ENCODE peak calls at places on chromosome 17, in five cellular contexts. One of them, this sample, is unnamed. For H3K4me1, the result is how much of the 10 kb centered on the place peaks cover.

GRCh38 chr17:72151565-72152391 is 31.0 kb downstream of the SOX9 start:
- DNase-seq in fibroblast of lung: peak
- DNase-seq in psoas muscle: peak
- DNase-seq in adrenal gland: peak
- DNase-seq in ascending aorta: no peak
- DNase-seq in this sample: no peak

GRCh38 chr17:15257316-15257925 is 7.7 kb downstream of the PMP22 start:
- DNase-seq in fibroblast of lung: peak
- DNase-seq in psoas muscle: peak
- DNase-seq in adrenal gland: peak
- DNase-seq in ascending aorta: peak
- DNase-seq in this sample: peak

GRCh38 chr17:1553354-1554266 is 9.0 kb downstream of the PITPNA start:
- DNase-seq in fibroblast of lung: no peak
- DNase-seq in psoas muscle: no peak
- DNase-seq in adrenal gland: no peak
- DNase-seq in ascending aorta: no peak
- DNase-seq in this sample: no peak

GRCh38 chr17:70072900-70073299 is 2.1 kb upstream of the KCNJ16 start:
- DNase-seq in fibroblast of lung: no peak
- DNase-seq in psoas muscle: no peak
- DNase-seq in adrenal gland: peak
- DNase-seq in ascending aorta: no peak
- DNase-seq in this sample: no peak

GRCh38 chr17:248337-249235 is 67.1 kb upstream of the DOC2B start:
- DNase-seq in fibroblast of lung: no peak
- DNase-seq in psoas muscle: no peak
- DNase-seq in adrenal gland: no peak
- DNase-seq in ascending aorta: peak
- DNase-seq in this sample: peak

GRCh38 chr17:65954148-65954449 is 237.8 kb downstream of the CEP112 start:
- DNase-seq in fibroblast of lung: no peak
- DNase-seq in psoas muscle: no peak
- DNase-seq in adrenal gland: no peak
- DNase-seq in ascending aorta: no peak
- DNase-seq in this sample: no peak

GRCh38 chr17:65495255-65496060 is 66.0 kb downstream of the AXIN2 start:
- DNase-seq in fibroblast of lung: peak
- DNase-seq in psoas muscle: no peak
- DNase-seq in adrenal gland: no peak
- DNase-seq in ascending aorta: peak
- DNase-seq in this sample: no peak

GRCh38 chr17:78990349-78991016 is 10.8 kb upstream of the LGALS3BP start:
- DNase-seq in fibroblast of lung: no peak
- DNase-seq in psoas muscle: peak
- DNase-seq in adrenal gland: no peak
- DNase-seq in ascending aorta: no peak
- DNase-seq in this sample: peak

GRCh38 chr17:57174591-57174990 is 81.7 kb upstream of the MSI2 start:
- DNase-seq in fibroblast of lung: no peak
- DNase-seq in psoas muscle: no peak
- DNase-seq in adrenal gland: no peak
- DNase-seq in ascending aorta: no peak
- DNase-seq in this sample: no peak

GRCh38 chr17:8532021-8532420 is 96.3 kb downstream of the NDEL1 start:
- DNase-seq in fibroblast of lung: peak
- DNase-seq in psoas muscle: no peak
- DNase-seq in adrenal gland: no peak
- DNase-seq in ascending aorta: no peak
- DNase-seq in this sample: no peak

GRCh38 chr17:38815576-38816193 is 9.4 kb downstream of the CWC25 start:
- DNase-seq in fibroblast of lung: peak
- DNase-seq in psoas muscle: no peak
- DNase-seq in adrenal gland: peak
- DNase-seq in ascending aorta: no peak
- DNase-seq in this sample: no peak

GRCh38 chr17:76682306-76682705 is 28.5 kb downstream of the MXRA7 start:
- DNase-seq in fibroblast of lung: peak
- DNase-seq in psoas muscle: no peak
- DNase-seq in adrenal gland: no peak
- DNase-seq in ascending aorta: no peak
- DNase-seq in this sample: no peak

GRCh38 chr17:20961551-20961950 is 81.3 kb downstream of the USP22 start:
- DNase-seq in fibroblast of lung: peak
- DNase-seq in psoas muscle: no peak
- DNase-seq in adrenal gland: no peak
- DNase-seq in ascending aorta: no peak
- DNase-seq in this sample: no peak

GRCh38 chr17:36703860-36704266 is 102.5 kb downstream of the MRM1 start:
- DNase-seq in fibroblast of lung: peak
- DNase-seq in psoas muscle: peak
- DNase-seq in adrenal gland: peak
- DNase-seq in ascending aorta: no peak
- DNase-seq in this sample: no peak

GRCh38 chr17:37488009-37488604 is 1.6 kb upstream of the DUSP14 start:
- DNase-seq in fibroblast of lung: peak
- DNase-seq in psoas muscle: no peak
- DNase-seq in adrenal gland: peak
- DNase-seq in ascending aorta: no peak
- DNase-seq in this sample: no peak

GRCh38 chr17:33234930-33235685 is 58.0 kb downstream of the ASIC2 start:
- DNase-seq in fibroblast of lung: peak
- DNase-seq in psoas muscle: peak
- DNase-seq in adrenal gland: peak
- DNase-seq in ascending aorta: peak
- DNase-seq in this sample: peak

GRCh38 chr17:6303664-6304063 is 131.3 kb downstream of the AIPL1 start:
- DNase-seq in fibroblast of lung: peak
- DNase-seq in psoas muscle: no peak
- DNase-seq in adrenal gland: peak
- DNase-seq in ascending aorta: no peak
- DNase-seq in this sample: no peak

GRCh38 chr17:29376667-29377268 is 13.4 kb upstream of the TAOK1 start:
- DNase-seq in fibroblast of lung: peak
- DNase-seq in psoas muscle: no peak
- DNase-seq in adrenal gland: peak
- DNase-seq in ascending aorta: no peak
- DNase-seq in this sample: no peak

GRCh38 chr17:63973930-63974593 is 1.3 kb upstream of the SCN4A start:
- DNase-seq in fibroblast of lung: peak
- DNase-seq in psoas muscle: peak
- DNase-seq in adrenal gland: no peak
- DNase-seq in ascending aorta: no peak
- DNase-seq in this sample: no peak

GRCh38 chr17:35871415-35871814 is 2.7 kb upstream of the HEATR9 start:
- DNase-seq in fibroblast of lung: no peak
- DNase-seq in psoas muscle: no peak
- DNase-seq in adrenal gland: no peak
- DNase-seq in ascending aorta: no peak
- DNase-seq in this sample: no peak

GRCh38 chr17:30922235-30922993 is 669 bp downstream of the ADAP2 start:
- DNase-seq in fibroblast of lung: no peak
- DNase-seq in psoas muscle: peak
- DNase-seq in adrenal gland: no peak
- DNase-seq in ascending aorta: no peak
- DNase-seq in this sample: peak

GRCh38 chr17:45405250-45406086 is 27.2 kb downstream of the ARHGAP27 start:
- DNase-seq in fibroblast of lung: peak
- DNase-seq in psoas muscle: no peak
- DNase-seq in adrenal gland: peak
- DNase-seq in ascending aorta: no peak
- DNase-seq in this sample: no peak

GRCh38 chr17:36941265-36942021 is 4.2 kb downstream of the LHX1 start:
- DNase-seq in fibroblast of lung: no peak
- DNase-seq in psoas muscle: no peak
- DNase-seq in adrenal gland: no peak
- DNase-seq in ascending aorta: no peak
- DNase-seq in this sample: no peak

GRCh38 chr17:9728564-9728963 is 62.8 kb downstream of the DHRS7C start:
- DNase-seq in fibroblast of lung: no peak
- DNase-seq in psoas muscle: no peak
- DNase-seq in adrenal gland: no peak
- DNase-seq in ascending aorta: no peak
- DNase-seq in this sample: no peak

GRCh38 chr17:45294506-45294905 is 22.3 kb downstream of the MAP3K14 start:
- DNase-seq in fibroblast of lung: peak
- DNase-seq in psoas muscle: no peak
- DNase-seq in adrenal gland: peak
- DNase-seq in ascending aorta: peak
- DNase-seq in this sample: no peak

GRCh38 chr17:77523562-77523961 is 382.8 kb downstream of the SEC14L1 start:
- DNase-seq in fibroblast of lung: no peak
- DNase-seq in psoas muscle: no peak
- DNase-seq in adrenal gland: no peak
- DNase-seq in ascending aorta: no peak
- DNase-seq in this sample: peak

GRCh38 chr17:50973557-50974494 is 107.7 kb upstream of the TOB1 start:
- DNase-seq in fibroblast of lung: no peak
- DNase-seq in psoas muscle: no peak
- DNase-seq in adrenal gland: no peak
- DNase-seq in ascending aorta: no peak
- DNase-seq in this sample: no peak

GRCh38 chr17:38748329-38749221 is at the start of gene PCGF2:
- DNase-seq in fibroblast of lung: peak
- DNase-seq in psoas muscle: peak
- DNase-seq in adrenal gland: peak
- DNase-seq in ascending aorta: peak
- DNase-seq in this sample: peak

GRCh38 chr17:10114931-10115535 is 83.4 kb downstream of the GAS7 start:
- DNase-seq in fibroblast of lung: peak
- DNase-seq in psoas muscle: peak
- DNase-seq in adrenal gland: peak
- DNase-seq in ascending aorta: peak
- DNase-seq in this sample: peak

GRCh38 chr17:76727745-76728456 is 1.3 kb downstream of the METTL23 start:
- DNase-seq in fibroblast of lung: no peak
- DNase-seq in psoas muscle: no peak
- DNase-seq in adrenal gland: peak
- DNase-seq in ascending aorta: no peak
- DNase-seq in this sample: no peak

GRCh38 chr17:7207120-7208001 is 12.3 kb downstream of the DLG4 start:
- DNase-seq in fibroblast of lung: peak
- DNase-seq in psoas muscle: no peak
- DNase-seq in adrenal gland: no peak
- DNase-seq in ascending aorta: no peak
- DNase-seq in this sample: no peak

GRCh38 chr17:10046786-10047609 is 141.9 kb upstream of the RCVRN start:
- DNase-seq in fibroblast of lung: no peak
- DNase-seq in psoas muscle: no peak
- DNase-seq in adrenal gland: no peak
- DNase-seq in ascending aorta: no peak
- DNase-seq in this sample: no peak

GRCh38 chr17:50576864-50577263 is 16.3 kb downstream of the CACNA1G start:
- DNase-seq in fibroblast of lung: no peak
- DNase-seq in psoas muscle: no peak
- DNase-seq in adrenal gland: no peak
- DNase-seq in ascending aorta: no peak
- DNase-seq in this sample: no peak

GRCh38 chr17:50355701-50356341 is 9.9 kb downstream of the XYLT2 start:
- DNase-seq in fibroblast of lung: no peak
- DNase-seq in psoas muscle: no peak
- DNase-seq in adrenal gland: no peak
- DNase-seq in ascending aorta: no peak
- DNase-seq in this sample: peak

GRCh38 chr17:67829331-67829730 is 4.0 kb downstream of the BPTF start:
- DNase-seq in fibroblast of lung: peak
- DNase-seq in psoas muscle: no peak
- DNase-seq in adrenal gland: no peak
- DNase-seq in ascending aorta: no peak
- DNase-seq in this sample: no peak

GRCh38 chr17:67831268-67831667 is 6.0 kb downstream of the BPTF start:
- DNase-seq in fibroblast of lung: no peak
- DNase-seq in psoas muscle: no peak
- DNase-seq in adrenal gland: no peak
- DNase-seq in ascending aorta: no peak
- DNase-seq in this sample: no peak

GRCh38 chr17:67833134-67833533 is 7.8 kb downstream of the BPTF start:
- DNase-seq in fibroblast of lung: no peak
- DNase-seq in psoas muscle: no peak
- DNase-seq in adrenal gland: no peak
- DNase-seq in ascending aorta: no peak
- DNase-seq in this sample: no peak

GRCh38 chr17:67833946-67834631 is 8.8 kb downstream of the BPTF start:
- DNase-seq in fibroblast of lung: no peak
- DNase-seq in psoas muscle: no peak
- DNase-seq in adrenal gland: no peak
- DNase-seq in ascending aorta: no peak
- DNase-seq in this sample: no peak

GRCh38 chr17:67830440-67830839 is 5.1 kb downstream of the BPTF start:
- DNase-seq in fibroblast of lung: peak
- DNase-seq in psoas muscle: no peak
- DNase-seq in adrenal gland: peak
- DNase-seq in ascending aorta: no peak
- DNase-seq in this sample: no peak
- H3K4me1 ChIP-seq in fibroblast of lung: under half
- H3K4me1 ChIP-seq in psoas muscle: half or more
- H3K4me1 ChIP-seq in adrenal gland: under half
- H3K4me1 ChIP-seq in ascending aorta: under half
- H3K4me1 ChIP-seq in this sample: half or more

GRCh38 chr17:40346061-40346767 is 18.3 kb downstream of the GJD3 start:
- DNase-seq in fibroblast of lung: peak
- DNase-seq in psoas muscle: no peak
- DNase-seq in adrenal gland: no peak
- DNase-seq in ascending aorta: no peak
- DNase-seq in this sample: no peak
- H3K4me1 ChIP-seq in fibroblast of lung: half or more
- H3K4me1 ChIP-seq in psoas muscle: half or more
- H3K4me1 ChIP-seq in adrenal gland: half or more
- H3K4me1 ChIP-seq in ascending aorta: under half
- H3K4me1 ChIP-seq in this sample: half or more

GRCh38 chr17:34637041-34637547 is 57.7 kb downstream of the TMEM132E start:
- DNase-seq in fibroblast of lung: no peak
- DNase-seq in psoas muscle: no peak
- DNase-seq in adrenal gland: no peak
- DNase-seq in ascending aorta: no peak
- DNase-seq in this sample: no peak
- H3K4me1 ChIP-seq in fibroblast of lung: under half
- H3K4me1 ChIP-seq in psoas muscle: under half
- H3K4me1 ChIP-seq in adrenal gland: under half
- H3K4me1 ChIP-seq in ascending aorta: under half
- H3K4me1 ChIP-seq in this sample: under half

GRCh38 chr17:80458016-80458415 is 18.4 kb downstream of the NPTX1 start:
- DNase-seq in fibroblast of lung: no peak
- DNase-seq in psoas muscle: no peak
- DNase-seq in adrenal gland: no peak
- DNase-seq in ascending aorta: no peak
- DNase-seq in this sample: no peak

GRCh38 chr17:80463784-80464400 is 12.5 kb downstream of the NPTX1 start:
- DNase-seq in fibroblast of lung: no peak
- DNase-seq in psoas muscle: no peak
- DNase-seq in adrenal gland: no peak
- DNase-seq in ascending aorta: no peak
- DNase-seq in this sample: no peak

GRCh38 chr17:80457236-80457856 is 19.1 kb downstream of the NPTX1 start:
- DNase-seq in fibroblast of lung: no peak
- DNase-seq in psoas muscle: no peak
- DNase-seq in adrenal gland: no peak
- DNase-seq in ascending aorta: no peak
- DNase-seq in this sample: no peak

GRCh38 chr17:80461527-80462166 is 14.8 kb downstream of the NPTX1 start:
- DNase-seq in fibroblast of lung: no peak
- DNase-seq in psoas muscle: no peak
- DNase-seq in adrenal gland: no peak
- DNase-seq in ascending aorta: no peak
- DNase-seq in this sample: no peak

GRCh38 chr17:80460286-80460881 is 16.0 kb downstream of the NPTX1 start:
- DNase-seq in fibroblast of lung: no peak
- DNase-seq in psoas muscle: no peak
- DNase-seq in adrenal gland: no peak
- DNase-seq in ascending aorta: no peak
- DNase-seq in this sample: no peak
- H3K4me1 ChIP-seq in fibroblast of lung: under half
- H3K4me1 ChIP-seq in psoas muscle: under half
- H3K4me1 ChIP-seq in adrenal gland: under half
- H3K4me1 ChIP-seq in ascending aorta: under half
- H3K4me1 ChIP-seq in this sample: under half

This sample was measured in suprapubic skin.